ENCODE peak calls at places on chromosome 4, in four cellular contexts. N is hepatic stellate cell, M is fibroblast of the aortic adventitia, Q is NCI-H2081. W is an unnamed sample.
A peak's percentile ranks its signal among the peaks of the same experiment; 100 is the strongest.

GRCh38 chr4:8908206-8908893 is 36.7 kb upstream of the HMX1 start:
- DNase-seq in N (no peak), M (no peak), Q (no peak), W (no peak)

GRCh38 chr4:7198440-7199128 is 6.2 kb downstream of the SORCS2 start:
- DNase-seq in N (no peak), M (no peak), Q (no peak), W (no peak)

GRCh38 chr4:139245590-139245989 is 34.4 kb downstream of the MGARP start:
- DNase-seq in N (no peak), M (peak; percentile 72), Q (no peak), W (no peak)

GRCh38 chr4:167233523-167234387 is 539 bp downstream of the SPOCK3 start:
- DNase-seq in N (peak; percentile 7), M (peak; percentile 13), Q (peak; percentile 37), W (peak; percentile 50)

GRCh38 chr4:168218663-168219062 is 99.9 kb downstream of the DDX60 start:
- DNase-seq in N (peak; percentile 43), M (peak; percentile 76), Q (no peak), W (no peak)

GRCh38 chr4:57905965-57906364 is 795.8 kb upstream of the IGFBP7 start:
- DNase-seq in N (no peak), M (no peak), Q (no peak), W (no peak)

GRCh38 chr4:32700838-32701237 is 1980.7 kb downstream of the PCDH7 start:
- DNase-seq in N (no peak), M (no peak), Q (no peak), W (no peak)

GRCh38 chr4:113951263-113951662 is 28.2 kb downstream of the ARSJ start:
- DNase-seq in N (no peak), M (peak; percentile 93), Q (no peak), W (no peak)

GRCh38 chr4:171484681-171485080 is 328.5 kb upstream of the GALNTL6 start:
- DNase-seq in N (no peak), M (no peak), Q (no peak), W (no peak)

GRCh38 chr4:1413221-1413663 is 7.0 kb upstream of the NKX1-1 start:
- DNase-seq in N (no peak), M (no peak), Q (no peak), W (no peak)

GRCh38 chr4:183599690-183600089 is 59.3 kb downstream of the RWDD4 start:
- DNase-seq in N (no peak), M (no peak), Q (no peak), W (no peak)

GRCh38 chr4:177505171-177505615 is 63.0 kb upstream of the AGA start:
- DNase-seq in N (no peak), M (no peak), Q (no peak), W (peak; percentile 32)

GRCh38 chr4:174550541-174550940 is 28.3 kb upstream of the HPGD start:
- DNase-seq in N (no peak), M (no peak), Q (no peak), W (peak; percentile 93)

GRCh38 chr4:160026720-160027119 is 923.8 kb downstream of the RAPGEF2 start:
- DNase-seq in N (no peak), M (no peak), Q (no peak), W (no peak)